ENCODE peak calls at places on chromosome 7, in eight cellular contexts. X is CD4-positive, alpha-beta T cell; B is NCI-H1105; F is SJSA1; J is endodermal cell; N is H7; O is PC-3; R is activated CD4-positive, alpha-beta T cell treated with anti-CD3 and anti-CD28 coated beads, Interleukin-2, amount 10 ng/mL, durations not matched to agents 7 days and 5 days. D is an unnamed sample.

GRCh38 chr7:99693427-99694200 is 13.8 kb upstream of the CYP3A5 start:
- DNase-seq in X (peak), B (peak), F (no peak), J (peak), N (no peak), O (no peak), R (peak), D (no peak)

GRCh38 chr7:74561898-74562613 is 95.5 kb upstream of the GTF2I start:
- DNase-seq in X (no peak), B (no peak), F (no peak), J (no peak), N (no peak), O (peak), R (no peak), D (peak)

GRCh38 chr7:129308047-129308446 is 83.2 kb downstream of the AHCYL2 start:
- DNase-seq in X (no peak), B (no peak), F (no peak), J (no peak), N (no peak), O (no peak), R (no peak), D (no peak)

GRCh38 chr7:127995157-127995865 is 35.9 kb downstream of the LRRC4 start:
- DNase-seq in X (no peak), B (no peak), F (no peak), J (no peak), N (no peak), O (no peak), R (no peak), D (no peak)

GRCh38 chr7:54129035-54129434 is 413.1 kb upstream of the VSTM2A start:
- DNase-seq in X (no peak), B (no peak), F (no peak), J (no peak), N (no peak), O (no peak), R (no peak), D (no peak)

GRCh38 chr7:131648491-131648890 is 92.1 kb upstream of the PODXL start:
- DNase-seq in X (no peak), B (no peak), F (no peak), J (peak), N (peak), O (no peak), R (no peak), D (no peak)

GRCh38 chr7:52447781-52448180 is 587.7 kb upstream of the POM121L12 start:
- DNase-seq in X (no peak), B (no peak), F (no peak), J (no peak), N (no peak), O (peak), R (no peak), D (no peak)

GRCh38 chr7:186516-187113 is 5.8 kb upstream of the FAM20C start:
- DNase-seq in X (no peak), B (no peak), F (no peak), J (no peak), N (peak), O (no peak), R (no peak), D (no peak)

GRCh38 chr7:3310884-3311283 is 9.8 kb downstream of the SDK1 start:
- DNase-seq in X (no peak), B (no peak), F (no peak), J (no peak), N (no peak), O (peak), R (no peak), D (no peak)

GRCh38 chr7:3027455-3027854 is 16.2 kb downstream of the CARD11 start:
- DNase-seq in X (no peak), B (no peak), F (no peak), J (no peak), N (no peak), O (no peak), R (no peak), D (no peak)

GRCh38 chr7:5773661-5774086 is 7.8 kb downstream of the RNF216 start:
- DNase-seq in X (no peak), B (no peak), F (peak), J (no peak), N (no peak), O (peak), R (peak), D (no peak)

GRCh38 chr7:149816267-149816751 is 21.9 kb upstream of the ZNF862 start:
- DNase-seq in X (no peak), B (no peak), F (no peak), J (no peak), N (no peak), O (no peak), R (no peak), D (no peak)

GRCh38 chr7:27423290-27423689 is 180.7 kb downstream of the EVX1 start:
- DNase-seq in X (no peak), B (no peak), F (no peak), J (no peak), N (no peak), O (peak), R (no peak), D (no peak)

GRCh38 chr7:135486258-135486657 is 23.6 kb downstream of the CNOT4 start:
- DNase-seq in X (no peak), B (no peak), F (no peak), J (no peak), N (no peak), O (no peak), R (no peak), D (no peak)

GRCh38 chr7:44639701-44640321 is 33.4 kb downstream of the OGDH start:
- DNase-seq in X (no peak), B (no peak), F (peak), J (peak), N (peak), O (peak), R (no peak), D (peak)

GRCh38 chr7:106841896-106842390 is 23.1 kb upstream of the PIK3CG start:
- DNase-seq in X (no peak), B (no peak), F (peak), J (peak), N (no peak), O (no peak), R (no peak), D (no peak)

GRCh38 chr7:17181482-17181881 is 117.0 kb upstream of the AHR start:
- DNase-seq in X (no peak), B (no peak), F (no peak), J (peak), N (no peak), O (no peak), R (no peak), D (no peak)

GRCh38 chr7:112147752-112148435 is 58.3 kb downstream of the DOCK4 start:
- DNase-seq in X (no peak), B (no peak), F (no peak), J (no peak), N (no peak), O (no peak), R (no peak), D (no peak)

GRCh38 chr7:44287488-44288380 is 37.7 kb downstream of the CAMK2B start:
- DNase-seq in X (no peak), B (no peak), F (peak), J (peak), N (peak), O (no peak), R (no peak), D (no peak)

GRCh38 chr7:94314526-94314925 is 80.2 kb upstream of the COL1A2 start:
- DNase-seq in X (no peak), B (no peak), F (no peak), J (no peak), N (no peak), O (no peak), R (no peak), D (no peak)

GRCh38 chr7:139799586-139799985 is 21.8 kb upstream of the HIPK2 start:
- DNase-seq in X (no peak), B (no peak), F (no peak), J (peak), N (no peak), O (peak), R (no peak), D (no peak)

GRCh38 chr7:14332155-14332554 is 342.7 kb upstream of the ETV1 start:
- DNase-seq in X (no peak), B (no peak), F (no peak), J (peak), N (no peak), O (no peak), R (no peak), D (no peak)